ENCODE peak calls at places on chromosomes 13 and 19, in four cellular contexts. One of them, this sample, is unnamed.

GRCh38 chr13:102128216-102128800 is 273.5 kb downstream of the FGF14 start:
- DNase-seq in K562: no peak
- DNase-seq in GM12878: no peak
- DNase-seq in SK-N-SH: no peak
- DNase-seq in this sample: no peak

GRCh38 chr13:27636624-27637288 is 15.1 kb downstream of the POLR1D start:
- DNase-seq in GM12878: no peak
- DNase-seq in SK-N-SH: no peak
- DNase-seq in K562: no peak
- DNase-seq in this sample: no peak

GRCh38 chr19:29520390-29520789 is 5.4 kb upstream of the VSTM2B start:
- DNase-seq in K562: no peak
- DNase-seq in SK-N-SH: no peak
- DNase-seq in GM12878: no peak
- DNase-seq in this sample: no peak

GRCh38 chr13:48985751-48986150 is 10.0 kb downstream of the FNDC3A start:
- DNase-seq in K562: no peak
- DNase-seq in GM12878: no peak
- DNase-seq in SK-N-SH: no peak
- DNase-seq in this sample: no peak

GRCh38 chr13:51870616-51871015 is 8.8 kb downstream of the CCDC70 start:
- DNase-seq in SK-N-SH: no peak
- DNase-seq in K562: no peak
- DNase-seq in GM12878: no peak
- DNase-seq in this sample: no peak

GRCh38 chr19:41870401-41870873 is 6.6 kb upstream of the CD79A start:
- DNase-seq in GM12878: no peak
- DNase-seq in SK-N-SH: peak
- DNase-seq in K562: no peak
- DNase-seq in this sample: no peak

GRCh38 chr13:45506811-45507210 is 42.1 kb downstream of the COG3 start:
- DNase-seq in GM12878: no peak
- DNase-seq in K562: no peak
- DNase-seq in SK-N-SH: no peak
- DNase-seq in this sample: no peak

GRCh38 chr13:91592050-91593014 is 193.9 kb downstream of the GPC5 start:
- DNase-seq in K562: no peak
- DNase-seq in GM12878: no peak
- DNase-seq in SK-N-SH: no peak
- DNase-seq in this sample: no peak

GRCh38 chr13:29849731-29850212 is 645 bp downstream of the UBL3 start:
- DNase-seq in SK-N-SH: peak
- DNase-seq in GM12878: no peak
- DNase-seq in K562: peak
- DNase-seq in this sample: peak

GRCh38 chr13:71799320-71799719 is 67.7 kb downstream of the DACH1 start:
- DNase-seq in K562: no peak
- DNase-seq in GM12878: no peak
- DNase-seq in SK-N-SH: no peak
- DNase-seq in this sample: no peak

GRCh38 chr19:2983351-2984195 is 6.2 kb downstream of the TLE6 start:
- DNase-seq in SK-N-SH: peak
- DNase-seq in GM12878: no peak
- DNase-seq in K562: peak
- DNase-seq in this sample: peak

GRCh38 chr19:29535432-29535831 is 9.6 kb downstream of the VSTM2B start:
- DNase-seq in K562: no peak
- DNase-seq in SK-N-SH: no peak
- DNase-seq in GM12878: no peak
- DNase-seq in this sample: peak

GRCh38 chr13:109667754-109668360 is 118.5 kb downstream of the IRS2 start:
- DNase-seq in GM12878: no peak
- DNase-seq in K562: no peak
- DNase-seq in SK-N-SH: peak
- DNase-seq in this sample: no peak

GRCh38 chr13:74270018-74270417 is 135.8 kb upstream of the KLF12 start:
- DNase-seq in SK-N-SH: no peak
- DNase-seq in GM12878: no peak
- DNase-seq in K562: no peak
- DNase-seq in this sample: no peak

GRCh38 chr13:79745141-79745540 is 264.2 kb downstream of the NDFIP2 start:
- DNase-seq in GM12878: no peak
- DNase-seq in K562: no peak
- DNase-seq in SK-N-SH: peak
- DNase-seq in this sample: no peak
- TF ChIP-seq USF1 in GM12878: no peak
- TF ChIP-seq USF1 in K562: no peak
- TF ChIP-seq USF1 in SK-N-SH: no peak
- TF ChIP-seq USF1 in this sample: no peak

GRCh38 chr13:41833201-41833600 is 127.7 kb downstream of the VWA8 start:
- DNase-seq in K562: no peak
- DNase-seq in GM12878: no peak
- DNase-seq in SK-N-SH: no peak
- DNase-seq in this sample: no peak
- TF ChIP-seq MAX in K562: no peak
- TF ChIP-seq MAX in GM12878: no peak
- TF ChIP-seq MAX in SK-N-SH: no peak
- TF ChIP-seq MAX in this sample: no peak

DNA sequence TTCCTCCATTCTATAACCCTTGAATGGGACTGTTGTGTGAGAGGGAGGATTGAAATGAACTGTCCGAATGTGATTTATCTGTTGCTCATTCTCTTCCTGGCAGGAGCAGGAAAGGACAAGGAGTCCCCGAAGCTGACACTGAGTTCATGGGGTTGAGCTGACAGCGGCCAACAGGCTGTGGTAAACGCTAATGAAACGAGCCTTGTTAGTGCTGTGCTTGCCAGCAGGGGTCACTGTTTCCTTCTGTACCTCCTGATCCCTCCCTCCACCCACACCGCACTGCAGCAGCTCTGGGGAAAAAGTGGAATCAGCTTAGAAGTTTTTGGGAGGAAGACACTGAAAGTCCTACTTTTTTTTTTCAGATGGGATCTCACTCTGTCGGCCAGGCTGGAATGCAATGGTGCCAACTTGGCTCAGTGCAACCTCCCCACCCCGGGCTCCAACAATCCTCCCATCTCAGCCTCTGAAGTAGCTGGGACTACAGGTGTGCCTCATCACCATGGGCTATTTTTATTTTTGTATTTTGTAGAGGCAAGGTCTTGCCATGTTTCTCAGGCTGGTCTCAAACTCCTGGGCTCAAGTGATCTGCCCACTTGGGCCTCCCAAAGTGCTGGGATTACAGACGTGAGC is 6.7 kb upstream of the ZNF761 start:
- DNase-seq in GM12878: peak
- DNase-seq in SK-N-SH: peak
- DNase-seq in K562: peak
- DNase-seq in this sample: peak
- TF ChIP-seq USF1 in GM12878: no peak
- TF ChIP-seq USF1 in SK-N-SH: no peak
- TF ChIP-seq USF1 in K562: no peak
- TF ChIP-seq USF1 in this sample: no peak

DNA sequence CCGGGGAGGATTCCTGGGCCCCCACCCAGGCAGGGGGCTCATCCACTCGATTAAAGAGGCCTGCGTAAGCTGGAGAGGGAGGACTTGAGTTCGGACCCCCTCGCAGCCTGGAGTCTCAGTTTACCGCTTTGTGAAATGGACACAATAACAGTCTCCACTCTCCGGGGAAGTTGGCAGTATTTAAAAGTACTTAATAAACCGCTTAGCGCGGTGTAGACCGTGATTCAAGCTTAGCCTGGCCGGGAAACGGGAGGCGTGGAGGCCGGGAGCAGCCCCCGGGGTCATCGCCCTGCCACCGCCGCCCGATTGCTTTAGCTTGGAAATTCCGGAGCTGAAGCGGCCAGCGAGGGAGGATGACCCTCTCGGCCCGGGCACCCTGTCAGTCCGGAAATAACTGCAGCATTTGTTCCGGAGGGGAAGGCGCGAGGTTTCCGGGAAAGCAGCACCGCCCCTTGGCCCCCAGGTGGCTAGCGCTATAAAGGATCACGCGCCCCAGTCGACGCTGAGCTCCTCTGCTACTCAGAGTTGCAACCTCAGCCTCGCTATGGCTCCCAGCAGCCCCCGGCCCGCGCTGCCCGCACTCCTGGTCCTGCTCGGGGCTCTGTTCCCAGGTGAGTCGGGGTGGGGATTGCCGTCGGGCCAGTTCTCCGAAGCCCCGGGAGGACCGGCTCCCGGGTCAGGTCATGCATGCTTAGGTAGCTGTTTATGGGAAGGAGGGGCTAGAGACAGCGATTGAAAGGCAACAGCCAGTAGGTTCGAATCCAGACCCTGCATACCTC is at the start of gene ICAM1:
- DNase-seq in SK-N-SH: peak
- DNase-seq in GM12878: no peak
- DNase-seq in K562: peak
- DNase-seq in this sample: peak
- TF ChIP-seq MAX in SK-N-SH: peak
- TF ChIP-seq MAX in GM12878: peak
- TF ChIP-seq MAX in K562: peak
- TF ChIP-seq MAX in this sample: peak

GRCh38 chr19:31113250-31113685 is 236.0 kb downstream of the TSHZ3 start:
- DNase-seq in GM12878: no peak
- DNase-seq in SK-N-SH: no peak
- DNase-seq in K562: no peak
- DNase-seq in this sample: no peak
- TF ChIP-seq USF1 in GM12878: no peak
- TF ChIP-seq USF1 in SK-N-SH: no peak
- TF ChIP-seq USF1 in K562: no peak
- TF ChIP-seq USF1 in this sample: no peak

GRCh38 chr13:39144941-39145533 is 106.8 kb downstream of the NHLRC3 start:
- DNase-seq in K562: peak
- DNase-seq in GM12878: no peak
- DNase-seq in SK-N-SH: peak
- DNase-seq in this sample: peak
- TF ChIP-seq MAX in K562: no peak
- TF ChIP-seq MAX in GM12878: no peak
- TF ChIP-seq MAX in SK-N-SH: no peak
- TF ChIP-seq MAX in this sample: no peak

GRCh38 chr19:35211545-35212230 is 16.9 kb downstream of the FAM187B start:
- DNase-seq in GM12878: no peak
- DNase-seq in K562: no peak
- DNase-seq in SK-N-SH: no peak
- DNase-seq in this sample: no peak
- TF ChIP-seq USF1 in GM12878: no peak
- TF ChIP-seq USF1 in K562: no peak
- TF ChIP-seq USF1 in SK-N-SH: no peak
- TF ChIP-seq USF1 in this sample: no peak

DNA sequence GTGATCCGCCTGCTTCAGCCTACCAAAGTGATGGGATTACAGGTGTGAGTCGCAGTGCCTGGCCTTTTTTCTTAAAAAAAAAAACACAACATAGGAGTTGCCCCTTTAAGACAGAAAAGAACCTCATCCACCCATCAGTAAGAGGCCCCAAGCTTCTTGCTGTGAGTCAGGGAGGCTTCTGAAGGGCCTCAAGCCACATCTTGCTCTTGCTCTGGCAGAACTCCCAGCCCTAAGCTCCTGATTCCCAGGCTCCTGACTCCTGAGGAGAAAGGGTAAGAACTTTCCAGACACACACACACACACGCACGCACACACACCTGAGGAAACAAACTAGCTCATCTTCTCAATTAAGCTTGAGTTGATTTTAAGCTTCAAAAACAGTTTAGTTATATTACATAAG is 6.9 kb downstream of the ETFB start:
- DNase-seq in SK-N-SH: no peak
- DNase-seq in GM12878: no peak
- DNase-seq in K562: no peak
- DNase-seq in this sample: no peak
- TF ChIP-seq MAX in SK-N-SH: no peak
- TF ChIP-seq MAX in GM12878: no peak
- TF ChIP-seq MAX in K562: no peak
- TF ChIP-seq MAX in this sample: no peak

DNA sequence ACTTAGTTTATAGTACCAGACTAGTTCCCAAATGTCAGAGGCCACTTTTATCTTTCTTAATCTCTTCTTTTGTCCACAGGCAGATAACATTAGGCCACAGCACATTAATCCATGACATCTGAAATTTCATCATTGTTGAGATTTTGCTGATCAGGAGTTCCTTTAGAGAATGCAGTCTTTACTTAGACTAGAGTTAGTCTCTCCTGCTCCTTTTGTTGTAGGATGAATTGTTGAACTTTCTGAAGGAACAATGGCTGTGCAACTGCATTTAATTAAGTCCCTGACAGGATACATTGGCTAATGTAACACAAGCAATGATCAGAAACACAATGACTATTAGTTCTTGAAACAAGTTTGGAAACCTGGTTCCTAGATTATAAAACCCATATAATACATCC is 266.3 kb downstream of the PCDH20 start:
- DNase-seq in GM12878: no peak
- DNase-seq in SK-N-SH: no peak
- DNase-seq in K562: no peak
- DNase-seq in this sample: no peak
- TF ChIP-seq USF1 in GM12878: no peak
- TF ChIP-seq USF1 in SK-N-SH: no peak
- TF ChIP-seq USF1 in K562: no peak
- TF ChIP-seq USF1 in this sample: no peak

DNA sequence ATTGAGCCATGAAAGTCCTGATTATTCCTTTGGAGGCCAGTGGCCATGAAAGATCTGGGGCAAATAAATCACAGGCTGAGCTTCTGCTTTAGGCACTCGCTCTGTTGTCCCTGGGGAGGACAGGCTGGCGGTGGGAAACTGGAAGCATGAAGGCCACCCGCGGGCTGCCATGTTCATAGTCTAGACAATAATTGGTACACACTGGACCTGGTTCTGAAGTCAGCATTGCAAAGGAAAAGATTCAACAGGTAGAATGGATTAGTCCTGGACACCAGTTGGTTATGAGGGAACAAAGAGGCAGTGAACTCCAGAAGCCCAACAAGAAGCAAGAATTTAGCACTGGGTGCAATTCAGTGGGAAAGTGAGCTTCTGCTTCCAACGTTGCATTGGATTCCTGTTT is 336.2 kb downstream of the ZNF536 start:
- DNase-seq in K562: no peak
- DNase-seq in GM12878: no peak
- DNase-seq in SK-N-SH: no peak
- DNase-seq in this sample: no peak
- TF ChIP-seq MAX in K562: no peak
- TF ChIP-seq MAX in GM12878: no peak
- TF ChIP-seq MAX in SK-N-SH: no peak
- TF ChIP-seq MAX in this sample: no peak